ENCODE peak calls at places on chromosomes 4 and X, in nine cellular contexts. Z is glutamatergic neuron, B is IMR-90, S is tibial nerve, I is sigmoid colon, K is lower lobe of right lung, Q is cardiac fibroblast, L is AG09319, C is HFF-Myc. V is an unnamed sample.

GRCh38 chr4:183905081-183905592 is at the start of gene STOX2:
- DNase-seq in C (no peak), L (no peak), Q (peak; percentile 48), K (peak; percentile 78), I (peak; percentile 80), B (peak; percentile 55), Z (peak; percentile 89), S (peak; percentile 47), V (no peak)

GRCh38 chr4:25160714-25161598 is 707 bp upstream of the SEPSECS start:
- DNase-seq in C (peak; percentile 31), L (no peak), B (no peak), K (no peak), S (peak; percentile 15), Z (no peak), Q (no peak), I (no peak), V (peak; percentile 48)

GRCh38 chr4:33924801-33925200 is 2319.5 kb downstream of the ARAP2 start:
- DNase-seq in C (no peak), K (no peak), Q (no peak), L (no peak), S (no peak), I (no peak), B (no peak), Z (no peak), V (no peak)

GRCh38 chr4:108166038-108166437 is 2.7 kb downstream of the LEF1 start:
- DNase-seq in C (no peak), I (no peak), Q (no peak), B (no peak), S (no peak), L (no peak), Z (no peak), K (no peak), V (no peak)

GRCh38 chr4:47643845-47644244 is 158.8 kb downstream of the ATP10D start:
- DNase-seq in Z (no peak), I (no peak), L (no peak), Q (no peak), K (no peak), S (no peak), C (no peak), B (no peak), V (no peak)

GRCh38 chrX:12894074-12894691 is 12.2 kb upstream of the TLR8 start:
- DNase-seq in Q (peak; percentile 34), B (peak; percentile 18), C (no peak), K (peak; percentile 55), I (no peak), Z (peak; percentile 41), S (peak; percentile 29), L (no peak), V (no peak)

GRCh38 chr4:69896530-69897116 is 34.2 kb upstream of the CSN1S1 start:
- DNase-seq in Z (no peak), K (no peak), I (no peak), B (peak; percentile 3), S (no peak), Q (peak; percentile 46), C (no peak), L (no peak), V (no peak)

GRCh38 chr4:139092271-139092670 is 76.7 kb downstream of the NOCT start:
- DNase-seq in K (no peak), L (no peak), Z (no peak), S (no peak), B (no peak), I (no peak), Q (no peak), C (no peak), V (no peak)

GRCh38 chr4:160026720-160027119 is 923.8 kb downstream of the RAPGEF2 start:
- DNase-seq in L (no peak), Q (peak; percentile 15), Z (no peak), B (no peak), I (no peak), K (no peak), S (no peak), C (no peak), V (no peak)

GRCh38 chrX:100944601-100945000 is 15.9 kb upstream of the XKRX start:
- DNase-seq in C (no peak), I (no peak), K (no peak), S (no peak), B (no peak), Z (no peak), Q (no peak), L (no peak), V (no peak)

GRCh38 chr4:14078311-14078710 is 450.8 kb upstream of the BOD1L1 start:
- DNase-seq in Q (no peak), S (no peak), I (no peak), Z (no peak), C (no peak), B (no peak), K (no peak), L (no peak), V (no peak)

GRCh38 chrX:42803320-42803719 is 25.4 kb upstream of the PPP1R2C start:
- DNase-seq in S (no peak), C (no peak), K (no peak), L (no peak), Q (peak; percentile 4), I (no peak), Z (no peak), B (peak; percentile 20), V (no peak)

GRCh38 chrX:107448625-107449468 is 605 bp upstream of the FRMPD3 start:
- DNase-seq in K (no peak), Q (no peak), S (no peak), Z (peak; percentile 51), I (no peak), B (no peak), L (no peak), C (no peak), V (no peak)

GRCh38 chr4:86050516-86050915 is 309.3 kb downstream of the MAPK10 start:
- DNase-seq in Q (no peak), C (no peak), K (no peak), B (no peak), S (no peak), I (no peak), Z (no peak), L (no peak), V (no peak)

GRCh38 chrX:16185725-16186136 is 18.4 kb downstream of the MAGEB17 start:
- DNase-seq in Z (no peak), K (no peak), S (no peak), I (no peak), B (peak; percentile 88), Q (peak; percentile 48), C (peak; percentile 45), L (peak; percentile 15), V (peak; percentile 76)

GRCh38 chr4:77193511-77194236 is 36.7 kb downstream of the CCNG2 start:
- DNase-seq in L (no peak), S (peak; percentile 41), Z (no peak), I (peak; percentile 66), C (no peak), B (no peak), K (peak; percentile 86), Q (no peak), V (no peak)

GRCh38 chrX:16842684-16843083 is 27.5 kb downstream of the RBBP7 start:
- DNase-seq in B (no peak), Z (no peak), S (no peak), I (no peak), K (no peak), L (no peak), Q (no peak), C (no peak), V (no peak)

GRCh38 chrX:100696699-100697351 is 35.1 kb downstream of the SYTL4 start:
- DNase-seq in K (no peak), Z (no peak), C (no peak), Q (no peak), B (no peak), L (no peak), I (no peak), S (no peak), V (no peak)

DNA sequence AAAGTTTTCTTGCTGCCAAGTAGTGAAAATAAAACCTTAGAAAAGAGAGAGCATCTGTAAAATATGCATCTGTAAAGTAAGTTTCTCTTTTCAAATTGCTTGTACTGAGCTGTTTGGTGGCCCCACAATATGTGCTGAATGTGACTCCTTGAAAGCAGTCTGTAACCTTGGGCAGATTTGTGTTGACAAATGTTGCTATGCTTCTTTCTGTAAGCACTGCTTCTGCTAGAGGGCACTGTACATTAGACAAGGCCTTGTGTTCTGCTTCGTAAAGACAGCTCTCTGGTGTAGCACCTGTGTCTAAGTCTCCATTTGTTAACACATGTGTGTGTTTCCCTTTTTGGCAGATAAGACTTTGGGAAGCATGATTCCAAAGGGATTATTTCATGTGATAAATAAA is 56.6 kb upstream of the NRK start:
- DNase-seq in K (no peak), C (no peak), B (no peak), S (no peak), I (no peak), Z (no peak), L (no peak), Q (no peak), V (no peak)
- TF ChIP-seq CTCF in K (no peak), C (no peak), B (no peak), S (no peak), I (no peak), Z (no peak), L (no peak), Q (no peak), V (no peak)

GRCh38 chr4:113884655-113885054 is 94.8 kb downstream of the ARSJ start:
- DNase-seq in I (no peak), Q (no peak), S (no peak), Z (no peak), C (no peak), K (no peak), L (no peak), B (no peak), V (no peak)
- TF ChIP-seq CTCF in I (no peak), Q (no peak), S (no peak), Z (no peak), C (no peak), K (no peak), L (no peak), B (no peak), V (no peak)

DNA sequence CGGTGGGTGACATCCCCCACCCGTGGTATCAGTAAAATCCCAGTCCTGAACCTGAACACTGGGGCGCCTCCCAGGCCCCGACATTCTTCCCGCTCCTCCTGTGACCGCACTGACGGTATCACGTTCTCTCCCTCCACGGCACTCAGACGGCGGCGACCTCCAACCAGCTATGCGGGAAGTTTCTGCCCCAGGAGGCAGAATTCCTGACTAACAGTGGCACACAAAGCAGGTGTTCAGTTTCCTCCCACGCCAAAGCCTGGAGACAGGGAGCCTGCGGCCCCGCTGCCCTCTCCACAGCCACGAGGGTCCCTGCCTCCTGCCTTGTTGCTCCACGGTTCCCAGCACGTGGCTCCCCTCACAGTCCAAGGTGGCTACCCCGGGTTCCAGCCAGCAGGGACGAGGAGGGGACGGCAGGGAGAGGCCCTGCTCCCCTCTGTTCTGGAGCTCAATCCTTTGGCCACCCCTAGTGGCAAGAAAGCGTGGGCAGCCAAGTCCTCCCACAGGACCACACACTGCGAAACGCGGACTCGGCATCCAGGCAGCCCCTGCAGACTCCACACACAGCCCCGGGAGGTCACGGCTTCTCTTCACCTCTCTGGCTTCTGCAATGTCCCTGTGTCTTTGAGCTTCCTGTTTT is 15.2 kb downstream of the CTBP1 start:
- DNase-seq in Q (peak; percentile 65), L (no peak), Z (no peak), B (peak; percentile 34), I (peak; percentile 89), C (no peak), S (peak; percentile 54), K (peak; percentile 46), V (no peak)
- TF ChIP-seq CTCF in Q (peak; percentile 43), L (peak; percentile 70), Z (no peak), B (peak; percentile 62), I (no peak), C (peak; percentile 49), S (peak; percentile 23), K (peak; percentile 46), V (peak; percentile 58)

DNA sequence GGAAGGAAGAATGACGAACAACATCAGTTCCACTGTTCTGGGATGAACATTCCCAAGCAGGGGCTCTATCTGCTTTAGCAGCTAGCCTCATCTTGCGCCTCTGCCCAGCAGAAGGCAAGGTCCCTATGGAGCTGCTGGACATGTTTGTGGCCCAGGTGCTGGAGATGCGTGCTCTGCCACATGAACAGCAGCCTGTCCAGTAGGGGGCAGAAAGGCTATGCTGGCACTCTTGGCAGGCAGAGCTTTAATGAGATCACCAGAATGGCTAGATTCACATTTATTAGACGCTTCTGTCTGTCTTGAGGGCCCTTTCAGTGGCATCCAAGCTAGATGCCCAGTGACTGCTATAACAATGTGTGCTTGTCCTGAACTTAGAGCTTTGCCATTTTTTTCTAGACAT is 1826.0 kb downstream of the STIM2 start:
- DNase-seq in L (no peak), K (no peak), S (no peak), B (peak; percentile 38), I (no peak), Z (peak; percentile 72), Q (peak; percentile 28), C (no peak), V (peak; percentile 43)
- TF ChIP-seq CTCF in L (peak; percentile 15), K (peak; percentile 19), S (no peak), B (peak; percentile 43), I (no peak), Z (peak; percentile 68), Q (peak; percentile 65), C (peak; percentile 60), V (peak; percentile 83)